ENCODE peak calls at places on chromosomes 16 and 17, in eight cellular contexts. L is HT-29; F is stimulated activated CD8-positive, alpha-beta memory T cell treated with anti-CD3 and anti-CD28 coated beads, Interleukin-15, amount 100 ng/mL, for 48 hours; G is AG09319; C is H7; P is fibroblast of mammary gland; Q is AG10803; J is left ventricle myocardium superior. B is an unnamed sample.
A peak's percentile ranks its signal among the peaks of the same experiment; 100 is the strongest.

GRCh38 chr17:17693253-17693954 is 12.1 kb downstream of the RAI1 start:
- DNase-seq in L (peak; percentile 78), F (no peak), G (no peak), C (peak; percentile 85), P (no peak), Q (no peak), J (peak; percentile 81), B (peak; percentile 37)

GRCh38 chr16:22816475-22816874 is 2.5 kb downstream of the HS3ST2 start:
- DNase-seq in L (no peak), F (no peak), G (no peak), C (no peak), P (peak; percentile 9), Q (no peak), J (no peak), B (peak; percentile 18)

GRCh38 chr17:2028737-2029136 is 1.2 kb upstream of the DPH1 start:
- DNase-seq in L (no peak), F (no peak), G (no peak), C (no peak), P (no peak), Q (no peak), J (no peak), B (no peak)

GRCh38 chr16:89564476-89565255 is 4.2 kb downstream of the RPL13 start:
- DNase-seq in L (no peak), F (no peak), G (no peak), C (no peak), P (peak; percentile 37), Q (no peak), J (no peak), B (peak; percentile 29)

GRCh38 chr16:48029768-48030167 is 126.0 kb downstream of the ABCC12 start:
- DNase-seq in L (no peak), F (no peak), G (no peak), C (no peak), P (no peak), Q (no peak), J (no peak), B (no peak)

GRCh38 chr16:80346160-80346632 is 194.6 kb upstream of the DYNLRB2 start:
- DNase-seq in L (no peak), F (no peak), G (peak; percentile 10), C (no peak), P (peak; percentile 14), Q (peak; percentile 64), J (no peak), B (peak; percentile 52)

GRCh38 chr17:10151667-10152496 is 46.5 kb downstream of the GAS7 start:
- DNase-seq in L (no peak), F (no peak), G (no peak), C (no peak), P (no peak), Q (no peak), J (no peak), B (no peak)

GRCh38 chr16:20136446-20136968 is 62.8 kb upstream of the GPR139 start:
- DNase-seq in L (no peak), F (no peak), G (no peak), C (no peak), P (no peak), Q (no peak), J (no peak), B (no peak)

GRCh38 chr17:21098934-21099687 is 27.7 kb upstream of the DHRS7B start:
- DNase-seq in L (peak; percentile 82), F (peak; percentile 64), G (peak; percentile 12), C (peak; percentile 89), P (peak; percentile 83), Q (peak; percentile 48), J (peak; percentile 66), B (peak; percentile 91)

GRCh38 chr16:29972500-29972899 is 1.2 kb upstream of the TAOK2 start:
- DNase-seq in L (no peak), F (no peak), G (no peak), C (no peak), P (no peak), Q (no peak), J (no peak), B (no peak)

GRCh38 chr17:28725166-28725659 is 820 bp downstream of the TLCD1 start:
- DNase-seq in L (peak; percentile 84), F (no peak), G (no peak), C (peak; percentile 54), P (peak; percentile 76), Q (peak; percentile 54), J (no peak), B (peak; percentile 73)

GRCh38 chr17:72498671-72499210 is 377.9 kb downstream of the SOX9 start:
- DNase-seq in L (no peak), F (no peak), G (no peak), C (no peak), P (no peak), Q (no peak), J (no peak), B (no peak)

GRCh38 chr17:2395258-2396170 is 5.3 kb downstream of the MNT start:
- DNase-seq in L (peak; percentile 68), F (no peak), G (no peak), C (peak; percentile 46), P (peak; percentile 58), Q (peak; percentile 57), J (peak; percentile 54), B (peak; percentile 82)

GRCh38 chr16:86122681-86123342 is 223.8 kb downstream of the IRF8 start:
- DNase-seq in L (no peak), F (no peak), G (no peak), C (peak; percentile 72), P (no peak), Q (no peak), J (no peak), B (no peak)

B was measured in GM23248.